ENCODE peak calls at places on chromosome 18, in six cellular contexts. One of them, this sample, is unnamed. For H3K9me3, the result is how much of the 10 kb centered on the place peaks cover.

GRCh38 chr18:555705-556402 is 24.3 kb upstream of the CETN1 start:
- DNase-seq in uterus: no peak
- DNase-seq in prostate gland: no peak
- DNase-seq in tibial artery: no peak
- DNase-seq in psoas muscle: no peak
- DNase-seq in hepatocyte: no peak
- DNase-seq in this sample: no peak

GRCh38 chr18:61785588-61785987 is 107.2 kb downstream of the RNF152 start:
- DNase-seq in uterus: no peak
- DNase-seq in prostate gland: no peak
- DNase-seq in tibial artery: no peak
- DNase-seq in psoas muscle: no peak
- DNase-seq in hepatocyte: no peak
- DNase-seq in this sample: no peak

GRCh38 chr18:11035814-11036213 is 113.6 kb downstream of the PIEZO2 start:
- DNase-seq in uterus: no peak
- DNase-seq in prostate gland: no peak
- DNase-seq in tibial artery: no peak
- DNase-seq in psoas muscle: no peak
- DNase-seq in hepatocyte: no peak
- DNase-seq in this sample: no peak

GRCh38 chr18:70292628-70293027 is 3.8 kb downstream of the SOCS6 start:
- DNase-seq in uterus: no peak
- DNase-seq in prostate gland: no peak
- DNase-seq in tibial artery: no peak
- DNase-seq in psoas muscle: no peak
- DNase-seq in hepatocyte: no peak
- DNase-seq in this sample: no peak

GRCh38 chr18:62258093-62258492 is 67.0 kb upstream of the TNFRSF11A start:
- DNase-seq in uterus: no peak
- DNase-seq in prostate gland: no peak
- DNase-seq in tibial artery: no peak
- DNase-seq in psoas muscle: no peak
- DNase-seq in hepatocyte: no peak
- DNase-seq in this sample: no peak

GRCh38 chr18:2173464-2173863 is 397.8 kb downstream of the METTL4 start:
- DNase-seq in uterus: no peak
- DNase-seq in prostate gland: no peak
- DNase-seq in tibial artery: no peak
- DNase-seq in psoas muscle: no peak
- DNase-seq in hepatocyte: peak
- DNase-seq in this sample: no peak

GRCh38 chr18:51342815-51343214 is 145.3 kb upstream of the MEX3C start:
- DNase-seq in uterus: no peak
- DNase-seq in prostate gland: no peak
- DNase-seq in tibial artery: no peak
- DNase-seq in psoas muscle: no peak
- DNase-seq in hepatocyte: peak
- DNase-seq in this sample: no peak

GRCh38 chr18:35998967-35999366 is 26.5 kb downstream of the RMP24 start:
- DNase-seq in uterus: no peak
- DNase-seq in prostate gland: no peak
- DNase-seq in tibial artery: no peak
- DNase-seq in psoas muscle: no peak
- DNase-seq in hepatocyte: no peak
- DNase-seq in this sample: no peak

GRCh38 chr18:2916184-2916583 is 69.4 kb downstream of the EMILIN2 start:
- DNase-seq in uterus: no peak
- DNase-seq in prostate gland: no peak
- DNase-seq in tibial artery: no peak
- DNase-seq in psoas muscle: no peak
- DNase-seq in hepatocyte: no peak
- DNase-seq in this sample: no peak

GRCh38 chr18:73824684-73825083 is 322.9 kb downstream of the FBXO15 start:
- DNase-seq in uterus: no peak
- DNase-seq in prostate gland: no peak
- DNase-seq in tibial artery: no peak
- DNase-seq in psoas muscle: no peak
- DNase-seq in hepatocyte: no peak
- DNase-seq in this sample: no peak

GRCh38 chr18:63890226-63890949 is 2.9 kb downstream of the SERPINB2 start:
- DNase-seq in uterus: no peak
- DNase-seq in prostate gland: no peak
- DNase-seq in tibial artery: no peak
- DNase-seq in psoas muscle: no peak
- DNase-seq in hepatocyte: no peak
- DNase-seq in this sample: no peak

GRCh38 chr18:36544036-36544725 is 246.7 kb downstream of the FHOD3 start:
- DNase-seq in uterus: no peak
- DNase-seq in prostate gland: peak
- DNase-seq in tibial artery: peak
- DNase-seq in psoas muscle: peak
- DNase-seq in hepatocyte: no peak
- DNase-seq in this sample: no peak

GRCh38 chr18:21701621-21702020 is 3.0 kb downstream of the ABHD3 start:
- DNase-seq in uterus: no peak
- DNase-seq in prostate gland: no peak
- DNase-seq in tibial artery: no peak
- DNase-seq in psoas muscle: no peak
- DNase-seq in hepatocyte: no peak
- DNase-seq in this sample: no peak

GRCh38 chr18:58671122-58671940 is at the start of gene MALT1:
- DNase-seq in uterus: peak
- DNase-seq in prostate gland: peak
- DNase-seq in tibial artery: peak
- DNase-seq in psoas muscle: peak
- DNase-seq in hepatocyte: peak
- DNase-seq in this sample: peak

GRCh38 chr18:32769242-32770180 is 3.3 kb downstream of the KLHL14 start:
- DNase-seq in uterus: no peak
- DNase-seq in prostate gland: no peak
- DNase-seq in tibial artery: no peak
- DNase-seq in psoas muscle: peak
- DNase-seq in hepatocyte: peak
- DNase-seq in this sample: no peak

GRCh38 chr18:3492166-3492565 is 42.2 kb downstream of the TGIF1 start:
- DNase-seq in uterus: no peak
- DNase-seq in prostate gland: no peak
- DNase-seq in tibial artery: no peak
- DNase-seq in psoas muscle: no peak
- DNase-seq in hepatocyte: no peak
- DNase-seq in this sample: no peak

GRCh38 chr18:72867721-72868665 is at the start of gene NETO1:
- DNase-seq in uterus: no peak
- DNase-seq in prostate gland: no peak
- DNase-seq in tibial artery: no peak
- DNase-seq in psoas muscle: no peak
- DNase-seq in hepatocyte: no peak
- DNase-seq in this sample: no peak

GRCh38 chr18:61541673-61542072 is 208.4 kb downstream of the CDH20 start:
- DNase-seq in uterus: no peak
- DNase-seq in prostate gland: peak
- DNase-seq in tibial artery: no peak
- DNase-seq in psoas muscle: no peak
- DNase-seq in hepatocyte: no peak
- DNase-seq in this sample: no peak

GRCh38 chr18:3262234-3263171 is 570 bp downstream of the MYL12B start:
- DNase-seq in uterus: no peak
- DNase-seq in prostate gland: no peak
- DNase-seq in tibial artery: no peak
- DNase-seq in psoas muscle: peak
- DNase-seq in hepatocyte: peak
- DNase-seq in this sample: no peak

GRCh38 chr18:2897015-2897414 is 50.2 kb downstream of the EMILIN2 start:
- DNase-seq in uterus: no peak
- DNase-seq in prostate gland: no peak
- DNase-seq in tibial artery: no peak
- DNase-seq in psoas muscle: no peak
- DNase-seq in hepatocyte: no peak
- DNase-seq in this sample: no peak

GRCh38 chr18:51017140-51017874 is 12.7 kb upstream of the SMAD4 start:
- DNase-seq in uterus: no peak
- DNase-seq in prostate gland: no peak
- DNase-seq in tibial artery: no peak
- DNase-seq in psoas muscle: no peak
- DNase-seq in hepatocyte: no peak
- DNase-seq in this sample: no peak

GRCh38 chr18:21599585-21600525 is 649 bp downstream of the ESCO1 start:
- DNase-seq in uterus: no peak
- DNase-seq in prostate gland: peak
- DNase-seq in tibial artery: peak
- DNase-seq in psoas muscle: peak
- DNase-seq in hepatocyte: peak
- DNase-seq in this sample: peak

GRCh38 chr18:8610442-8610801 is 1.2 kb downstream of the RAB12 start:
- DNase-seq in uterus: no peak
- DNase-seq in prostate gland: no peak
- DNase-seq in tibial artery: no peak
- DNase-seq in psoas muscle: no peak
- DNase-seq in hepatocyte: peak
- DNase-seq in this sample: no peak

GRCh38 chr18:9285604-9286003 is 49.0 kb upstream of the TWSG1 start:
- DNase-seq in uterus: no peak
- DNase-seq in prostate gland: no peak
- DNase-seq in tibial artery: no peak
- DNase-seq in psoas muscle: no peak
- DNase-seq in hepatocyte: no peak
- DNase-seq in this sample: no peak

GRCh38 chr18:77058186-77058847 is 74.3 kb downstream of the MBP start:
- DNase-seq in uterus: peak
- DNase-seq in prostate gland: no peak
- DNase-seq in tibial artery: peak
- DNase-seq in psoas muscle: peak
- DNase-seq in hepatocyte: no peak
- DNase-seq in this sample: no peak

GRCh38 chr18:77061946-77062517 is 70.6 kb downstream of the MBP start:
- DNase-seq in uterus: no peak
- DNase-seq in prostate gland: no peak
- DNase-seq in tibial artery: no peak
- DNase-seq in psoas muscle: no peak
- DNase-seq in hepatocyte: no peak
- DNase-seq in this sample: no peak

GRCh38 chr18:77061291-77061945 is 71.2 kb downstream of the MBP start:
- DNase-seq in uterus: no peak
- DNase-seq in prostate gland: no peak
- DNase-seq in tibial artery: no peak
- DNase-seq in psoas muscle: no peak
- DNase-seq in hepatocyte: no peak
- DNase-seq in this sample: no peak

GRCh38 chr18:77057043-77057442 is 75.5 kb downstream of the MBP start:
- DNase-seq in uterus: no peak
- DNase-seq in prostate gland: no peak
- DNase-seq in tibial artery: peak
- DNase-seq in psoas muscle: peak
- DNase-seq in hepatocyte: no peak
- DNase-seq in this sample: no peak

DNA sequence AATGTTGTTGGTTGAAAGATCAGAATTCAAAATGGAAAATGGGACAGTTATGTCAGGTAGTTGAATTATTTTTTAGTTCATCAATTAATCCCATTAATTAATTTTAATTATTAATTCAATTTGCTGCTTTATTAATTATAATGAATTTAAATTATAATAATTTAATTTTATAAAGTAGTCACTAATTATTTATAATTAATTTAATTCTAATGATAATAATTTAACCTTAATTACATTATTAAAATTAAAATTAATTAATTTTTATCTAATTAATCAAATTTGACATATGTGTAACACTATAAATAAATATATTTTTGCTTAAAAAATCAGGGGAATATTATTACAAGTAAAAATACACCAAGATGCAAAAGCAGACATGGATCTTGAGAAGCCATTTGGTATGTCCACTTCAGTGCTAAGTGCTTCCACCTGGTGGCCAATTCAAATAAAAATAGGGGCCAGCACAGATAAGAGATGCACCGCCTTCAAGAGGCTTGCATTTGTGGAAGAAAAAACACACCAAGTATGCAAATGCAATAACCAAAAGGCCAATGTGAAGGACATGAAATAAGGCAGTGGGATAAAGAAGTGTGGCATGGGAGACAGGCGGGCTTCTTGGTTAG is 73.2 kb downstream of the MBP start:
- DNase-seq in uterus: no peak
- DNase-seq in prostate gland: no peak
- DNase-seq in tibial artery: peak
- DNase-seq in psoas muscle: no peak
- DNase-seq in hepatocyte: peak
- DNase-seq in this sample: no peak
- TF ChIP-seq CTCF in uterus: peak
- TF ChIP-seq CTCF in prostate gland: peak
- TF ChIP-seq CTCF in tibial artery: peak
- TF ChIP-seq CTCF in psoas muscle: peak
- TF ChIP-seq CTCF in hepatocyte: peak
- TF ChIP-seq CTCF in this sample: peak

GRCh38 chr18:44028109-44028508 is 652.6 kb upstream of the SETBP1 start:
- DNase-seq in uterus: no peak
- DNase-seq in prostate gland: no peak
- DNase-seq in tibial artery: no peak
- DNase-seq in psoas muscle: no peak
- DNase-seq in hepatocyte: no peak
- DNase-seq in this sample: no peak
- H3K9me3 ChIP-seq in uterus: under half
- H3K9me3 ChIP-seq in prostate gland: under half
- H3K9me3 ChIP-seq in tibial artery: under half
- H3K9me3 ChIP-seq in psoas muscle: under half
- H3K9me3 ChIP-seq in hepatocyte: under half
- H3K9me3 ChIP-seq in this sample: under half

GRCh38 chr18:25334588-25334987 is 17.4 kb downstream of the ZNF521 start:
- DNase-seq in uterus: no peak
- DNase-seq in prostate gland: no peak
- DNase-seq in tibial artery: no peak
- DNase-seq in psoas muscle: no peak
- DNase-seq in hepatocyte: no peak
- DNase-seq in this sample: no peak
- TF ChIP-seq CTCF in uterus: no peak
- TF ChIP-seq CTCF in prostate gland: no peak
- TF ChIP-seq CTCF in tibial artery: no peak
- TF ChIP-seq CTCF in psoas muscle: no peak
- TF ChIP-seq CTCF in hepatocyte: no peak
- TF ChIP-seq CTCF in this sample: no peak

DNA sequence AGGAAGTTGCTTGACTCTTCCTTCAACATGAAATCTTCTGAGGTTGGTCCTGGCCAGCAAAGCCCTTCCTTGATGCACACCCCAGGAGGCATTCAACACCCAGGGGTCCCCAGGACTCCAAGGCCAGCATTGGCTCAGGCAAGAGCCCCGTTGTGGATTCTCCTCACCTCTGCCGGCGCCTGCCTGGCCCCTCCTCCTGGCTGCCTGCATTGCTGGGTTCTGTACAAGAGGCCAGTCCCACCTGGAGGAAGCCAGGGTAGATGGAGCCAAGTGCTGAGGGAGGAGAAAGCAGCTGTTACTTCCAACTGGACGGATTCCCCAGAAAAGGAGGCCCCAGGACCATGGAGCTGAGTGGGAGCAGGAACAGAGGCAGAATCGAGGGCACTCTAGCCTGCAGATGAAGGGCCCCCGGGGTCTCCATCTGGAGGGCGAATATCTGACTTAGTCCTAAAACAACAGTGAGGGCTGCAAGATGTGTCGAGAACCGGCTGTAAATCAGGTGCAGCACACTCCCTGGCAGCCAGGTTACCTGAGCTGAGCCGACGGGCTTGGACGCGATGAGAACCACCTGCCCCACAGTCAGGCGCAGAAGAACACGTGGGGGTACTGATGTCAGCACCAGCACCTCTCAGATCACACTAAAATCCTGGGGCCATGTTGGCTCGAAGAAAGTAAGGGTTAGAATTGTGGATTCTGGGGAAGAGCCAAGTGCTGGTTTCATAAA is 399.6 kb upstream of the SALL3 start:
- DNase-seq in uterus: no peak
- DNase-seq in prostate gland: no peak
- DNase-seq in tibial artery: no peak
- DNase-seq in psoas muscle: no peak
- DNase-seq in hepatocyte: no peak
- DNase-seq in this sample: no peak
- H3K9me3 ChIP-seq in uterus: under half
- H3K9me3 ChIP-seq in prostate gland: under half
- H3K9me3 ChIP-seq in tibial artery: under half
- H3K9me3 ChIP-seq in psoas muscle: under half
- H3K9me3 ChIP-seq in hepatocyte: under half
- H3K9me3 ChIP-seq in this sample: under half

This sample was measured in suprapubic skin.